ENCODE peak calls at places on chromosomes 13 and 19, in ten cellular contexts. One of them, this sample, is unnamed.

GRCh38 chr13:46211116-46211515 is 612 bp upstream of the LRRC63 start:
- DNase-seq in cardiac muscle cell: peak
- DNase-seq in brain microvascular endothelial cell: no peak
- DNase-seq in ovary: no peak
- DNase-seq in cardiac fibroblast: peak
- DNase-seq in right atrium auricular region: no peak
- DNase-seq in thoracic aorta: no peak
- DNase-seq in A549: peak
- DNase-seq in IMR-90: no peak
- DNase-seq in retinal pigment epithelial cell: no peak
- DNase-seq in this sample: no peak

GRCh38 chr13:93017493-93018112 is 209.0 kb upstream of the GPC6 start:
- DNase-seq in right atrium auricular region: no peak
- DNase-seq in IMR-90: no peak
- DNase-seq in brain microvascular endothelial cell: no peak
- DNase-seq in thoracic aorta: no peak
- DNase-seq in cardiac muscle cell: no peak
- DNase-seq in cardiac fibroblast: no peak
- DNase-seq in A549: no peak
- DNase-seq in retinal pigment epithelial cell: no peak
- DNase-seq in ovary: no peak
- DNase-seq in this sample: no peak

GRCh38 chr13:113116871-113117271 is 5.7 kb upstream of the F10 start:
- DNase-seq in retinal pigment epithelial cell: no peak
- DNase-seq in cardiac muscle cell: no peak
- DNase-seq in brain microvascular endothelial cell: no peak
- DNase-seq in ovary: no peak
- DNase-seq in thoracic aorta: no peak
- DNase-seq in cardiac fibroblast: no peak
- DNase-seq in right atrium auricular region: no peak
- DNase-seq in IMR-90: no peak
- DNase-seq in A549: no peak
- DNase-seq in this sample: no peak

GRCh38 chr13:47898080-47898479 is 103.0 kb downstream of the SUCLA2 start:
- DNase-seq in A549: no peak
- DNase-seq in retinal pigment epithelial cell: no peak
- DNase-seq in ovary: no peak
- DNase-seq in right atrium auricular region: no peak
- DNase-seq in IMR-90: no peak
- DNase-seq in thoracic aorta: no peak
- DNase-seq in brain microvascular endothelial cell: no peak
- DNase-seq in cardiac fibroblast: no peak
- DNase-seq in cardiac muscle cell: no peak
- DNase-seq in this sample: no peak

GRCh38 chr13:77016888-77017623 is 9.9 kb downstream of the FBXL3 start:
- DNase-seq in right atrium auricular region: no peak
- DNase-seq in thoracic aorta: no peak
- DNase-seq in cardiac muscle cell: no peak
- DNase-seq in IMR-90: no peak
- DNase-seq in A549: no peak
- DNase-seq in ovary: no peak
- DNase-seq in cardiac fibroblast: peak
- DNase-seq in brain microvascular endothelial cell: no peak
- DNase-seq in retinal pigment epithelial cell: no peak
- DNase-seq in this sample: no peak

GRCh38 chr19:48844472-48844871 is 8.2 kb upstream of the HSD17B14 start:
- DNase-seq in thoracic aorta: no peak
- DNase-seq in right atrium auricular region: no peak
- DNase-seq in retinal pigment epithelial cell: no peak
- DNase-seq in A549: peak
- DNase-seq in IMR-90: peak
- DNase-seq in ovary: no peak
- DNase-seq in cardiac muscle cell: peak
- DNase-seq in brain microvascular endothelial cell: no peak
- DNase-seq in cardiac fibroblast: peak
- DNase-seq in this sample: no peak

GRCh38 chr19:3679138-3679537 is 21.1 kb downstream of the PIP5K1C start:
- DNase-seq in brain microvascular endothelial cell: no peak
- DNase-seq in IMR-90: no peak
- DNase-seq in A549: no peak
- DNase-seq in right atrium auricular region: no peak
- DNase-seq in cardiac fibroblast: no peak
- DNase-seq in retinal pigment epithelial cell: no peak
- DNase-seq in ovary: no peak
- DNase-seq in thoracic aorta: no peak
- DNase-seq in cardiac muscle cell: no peak
- DNase-seq in this sample: no peak

GRCh38 chr19:6387372-6387771 is 5.6 kb downstream of the GTF2F1 start:
- DNase-seq in IMR-90: no peak
- DNase-seq in thoracic aorta: no peak
- DNase-seq in ovary: no peak
- DNase-seq in cardiac muscle cell: no peak
- DNase-seq in brain microvascular endothelial cell: no peak
- DNase-seq in cardiac fibroblast: no peak
- DNase-seq in A549: no peak
- DNase-seq in retinal pigment epithelial cell: no peak
- DNase-seq in right atrium auricular region: no peak
- DNase-seq in this sample: no peak

GRCh38 chr19:43561144-43561970 is 14.0 kb downstream of the XRCC1 start:
- DNase-seq in right atrium auricular region: no peak
- DNase-seq in cardiac muscle cell: no peak
- DNase-seq in ovary: no peak
- DNase-seq in cardiac fibroblast: no peak
- DNase-seq in A549: no peak
- DNase-seq in retinal pigment epithelial cell: no peak
- DNase-seq in brain microvascular endothelial cell: no peak
- DNase-seq in thoracic aorta: no peak
- DNase-seq in IMR-90: no peak
- DNase-seq in this sample: no peak

GRCh38 chr13:100363351-100363750 is 225.2 kb downstream of the GGACT start:
- DNase-seq in thoracic aorta: no peak
- DNase-seq in retinal pigment epithelial cell: peak
- DNase-seq in cardiac muscle cell: peak
- DNase-seq in ovary: no peak
- DNase-seq in cardiac fibroblast: peak
- DNase-seq in brain microvascular endothelial cell: peak
- DNase-seq in IMR-90: peak
- DNase-seq in right atrium auricular region: no peak
- DNase-seq in A549: peak
- DNase-seq in this sample: peak

GRCh38 chr13:50867641-50867952 is 24.1 kb upstream of the DLEU7 start:
- DNase-seq in cardiac muscle cell: no peak
- DNase-seq in right atrium auricular region: no peak
- DNase-seq in IMR-90: no peak
- DNase-seq in ovary: no peak
- DNase-seq in retinal pigment epithelial cell: no peak
- DNase-seq in brain microvascular endothelial cell: no peak
- DNase-seq in cardiac fibroblast: no peak
- DNase-seq in A549: no peak
- DNase-seq in thoracic aorta: no peak
- DNase-seq in this sample: no peak

GRCh38 chr19:15199652-15200574 is 882 bp downstream of the NOTCH3 start:
- DNase-seq in cardiac muscle cell: peak
- DNase-seq in thoracic aorta: no peak
- DNase-seq in retinal pigment epithelial cell: no peak
- DNase-seq in right atrium auricular region: no peak
- DNase-seq in brain microvascular endothelial cell: no peak
- DNase-seq in ovary: peak
- DNase-seq in IMR-90: peak
- DNase-seq in cardiac fibroblast: no peak
- DNase-seq in A549: no peak
- DNase-seq in this sample: no peak

GRCh38 chr19:15199219-15199651 is 1.6 kb downstream of the NOTCH3 start:
- DNase-seq in thoracic aorta: no peak
- DNase-seq in cardiac fibroblast: no peak
- DNase-seq in brain microvascular endothelial cell: no peak
- DNase-seq in right atrium auricular region: no peak
- DNase-seq in cardiac muscle cell: no peak
- DNase-seq in A549: no peak
- DNase-seq in ovary: no peak
- DNase-seq in IMR-90: no peak
- DNase-seq in retinal pigment epithelial cell: no peak
- DNase-seq in this sample: no peak

GRCh38 chr19:15200575-15201364 is at the start of gene NOTCH3:
- DNase-seq in right atrium auricular region: no peak
- DNase-seq in cardiac fibroblast: no peak
- DNase-seq in A549: no peak
- DNase-seq in retinal pigment epithelial cell: no peak
- DNase-seq in IMR-90: no peak
- DNase-seq in brain microvascular endothelial cell: no peak
- DNase-seq in thoracic aorta: no peak
- DNase-seq in ovary: no peak
- DNase-seq in cardiac muscle cell: no peak
- DNase-seq in this sample: no peak

GRCh38 chr19:15198006-15198356 is 2.8 kb downstream of the NOTCH3 start:
- DNase-seq in ovary: no peak
- DNase-seq in thoracic aorta: no peak
- DNase-seq in IMR-90: no peak
- DNase-seq in cardiac fibroblast: no peak
- DNase-seq in A549: peak
- DNase-seq in retinal pigment epithelial cell: no peak
- DNase-seq in brain microvascular endothelial cell: no peak
- DNase-seq in cardiac muscle cell: no peak
- DNase-seq in right atrium auricular region: no peak
- DNase-seq in this sample: no peak

GRCh38 chr19:15201374-15202023 is 704 bp upstream of the NOTCH3 start:
- DNase-seq in IMR-90: no peak
- DNase-seq in cardiac muscle cell: no peak
- DNase-seq in brain microvascular endothelial cell: no peak
- DNase-seq in right atrium auricular region: no peak
- DNase-seq in cardiac fibroblast: no peak
- DNase-seq in A549: no peak
- DNase-seq in thoracic aorta: no peak
- DNase-seq in retinal pigment epithelial cell: no peak
- DNase-seq in ovary: no peak
- DNase-seq in this sample: no peak
- H3K4me3 ChIP-seq in IMR-90: peak
- H3K4me3 ChIP-seq in cardiac muscle cell: no peak
- H3K4me3 ChIP-seq in brain microvascular endothelial cell: peak
- H3K4me3 ChIP-seq in right atrium auricular region: no peak
- H3K4me3 ChIP-seq in cardiac fibroblast: peak
- H3K4me3 ChIP-seq in A549: peak
- H3K4me3 ChIP-seq in thoracic aorta: peak
- H3K4me3 ChIP-seq in retinal pigment epithelial cell: peak
- H3K4me3 ChIP-seq in ovary: no peak
- H3K4me3 ChIP-seq in this sample: no peak

GRCh38 chr19:50959731-50960500 is 7.1 kb upstream of the KLK5 start:
- DNase-seq in right atrium auricular region: no peak
- DNase-seq in ovary: no peak
- DNase-seq in thoracic aorta: no peak
- DNase-seq in A549: peak
- DNase-seq in retinal pigment epithelial cell: no peak
- DNase-seq in brain microvascular endothelial cell: no peak
- DNase-seq in cardiac fibroblast: peak
- DNase-seq in cardiac muscle cell: peak
- DNase-seq in IMR-90: no peak
- DNase-seq in this sample: no peak
- H3K4me3 ChIP-seq in right atrium auricular region: no peak
- H3K4me3 ChIP-seq in ovary: no peak
- H3K4me3 ChIP-seq in thoracic aorta: no peak
- H3K4me3 ChIP-seq in A549: no peak
- H3K4me3 ChIP-seq in retinal pigment epithelial cell: no peak
- H3K4me3 ChIP-seq in brain microvascular endothelial cell: no peak
- H3K4me3 ChIP-seq in cardiac fibroblast: no peak
- H3K4me3 ChIP-seq in cardiac muscle cell: no peak
- H3K4me3 ChIP-seq in IMR-90: no peak
- H3K4me3 ChIP-seq in this sample: no peak

GRCh38 chr13:91623151-91623550 is 224.7 kb downstream of the GPC5 start:
- DNase-seq in IMR-90: no peak
- DNase-seq in right atrium auricular region: no peak
- DNase-seq in brain microvascular endothelial cell: no peak
- DNase-seq in cardiac fibroblast: no peak
- DNase-seq in cardiac muscle cell: no peak
- DNase-seq in ovary: no peak
- DNase-seq in retinal pigment epithelial cell: no peak
- DNase-seq in thoracic aorta: no peak
- DNase-seq in A549: no peak
- DNase-seq in this sample: no peak

GRCh38 chr13:91620670-91621141 is 222.3 kb downstream of the GPC5 start:
- DNase-seq in ovary: no peak
- DNase-seq in IMR-90: no peak
- DNase-seq in cardiac fibroblast: no peak
- DNase-seq in cardiac muscle cell: no peak
- DNase-seq in right atrium auricular region: no peak
- DNase-seq in retinal pigment epithelial cell: no peak
- DNase-seq in A549: no peak
- DNase-seq in brain microvascular endothelial cell: no peak
- DNase-seq in thoracic aorta: no peak
- DNase-seq in this sample: no peak

GRCh38 chr13:91618315-91618714 is 219.9 kb downstream of the GPC5 start:
- DNase-seq in cardiac fibroblast: no peak
- DNase-seq in right atrium auricular region: no peak
- DNase-seq in A549: no peak
- DNase-seq in thoracic aorta: no peak
- DNase-seq in cardiac muscle cell: no peak
- DNase-seq in ovary: no peak
- DNase-seq in brain microvascular endothelial cell: no peak
- DNase-seq in IMR-90: no peak
- DNase-seq in retinal pigment epithelial cell: no peak
- DNase-seq in this sample: no peak

DNA sequence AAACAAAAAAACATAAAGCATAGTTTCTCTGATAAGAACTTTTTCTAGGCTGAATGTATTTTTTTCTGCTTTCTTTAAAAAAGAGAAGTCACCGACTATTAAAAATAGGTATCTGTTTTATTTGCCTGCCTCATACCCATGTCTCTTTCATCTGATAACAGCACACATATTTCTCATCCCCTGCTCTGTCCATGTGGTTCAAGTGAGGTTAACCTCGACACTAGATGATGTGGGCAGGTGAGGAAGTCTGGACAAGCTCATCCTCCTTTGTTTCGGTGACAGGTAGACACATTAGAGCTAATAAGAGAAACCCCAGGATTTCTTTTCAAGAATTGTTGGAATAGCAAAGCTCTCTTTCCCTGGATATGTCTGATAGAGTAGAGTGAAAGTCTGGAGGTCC is 222.7 kb downstream of the GPC5 start:
- DNase-seq in cardiac muscle cell: no peak
- DNase-seq in retinal pigment epithelial cell: no peak
- DNase-seq in thoracic aorta: no peak
- DNase-seq in A549: no peak
- DNase-seq in ovary: no peak
- DNase-seq in right atrium auricular region: no peak
- DNase-seq in IMR-90: no peak
- DNase-seq in brain microvascular endothelial cell: no peak
- DNase-seq in cardiac fibroblast: no peak
- DNase-seq in this sample: no peak
- H3K4me3 ChIP-seq in cardiac muscle cell: no peak
- H3K4me3 ChIP-seq in retinal pigment epithelial cell: no peak
- H3K4me3 ChIP-seq in thoracic aorta: no peak
- H3K4me3 ChIP-seq in A549: no peak
- H3K4me3 ChIP-seq in ovary: no peak
- H3K4me3 ChIP-seq in right atrium auricular region: no peak
- H3K4me3 ChIP-seq in IMR-90: no peak
- H3K4me3 ChIP-seq in brain microvascular endothelial cell: no peak
- H3K4me3 ChIP-seq in cardiac fibroblast: no peak
- H3K4me3 ChIP-seq in this sample: no peak

DNA sequence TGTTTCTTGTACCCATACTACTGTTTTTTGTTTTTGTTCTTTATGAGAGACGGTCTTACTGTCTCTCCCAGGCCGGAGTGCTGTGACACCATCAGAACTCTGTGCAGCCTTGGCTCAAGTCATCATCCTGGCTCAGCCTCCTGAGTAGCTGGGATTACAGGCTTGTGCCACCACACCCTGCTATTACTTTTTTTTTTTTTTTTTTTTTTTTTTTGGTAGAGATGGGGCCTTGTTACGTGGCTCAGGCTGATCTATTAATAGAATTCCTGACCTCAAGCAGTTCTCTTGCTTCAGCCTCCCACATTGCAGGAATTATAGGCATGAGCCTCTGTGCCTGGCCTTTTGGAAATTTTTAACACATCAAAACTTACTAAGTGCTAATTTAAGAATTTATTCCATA is 2.9 kb upstream of the ZNF304 start:
- DNase-seq in right atrium auricular region: no peak
- DNase-seq in cardiac fibroblast: peak
- DNase-seq in cardiac muscle cell: peak
- DNase-seq in ovary: no peak
- DNase-seq in A549: no peak
- DNase-seq in IMR-90: peak
- DNase-seq in thoracic aorta: no peak
- DNase-seq in brain microvascular endothelial cell: no peak
- DNase-seq in retinal pigment epithelial cell: no peak
- DNase-seq in this sample: peak
- H3K4me3 ChIP-seq in right atrium auricular region: no peak
- H3K4me3 ChIP-seq in cardiac fibroblast: no peak
- H3K4me3 ChIP-seq in cardiac muscle cell: no peak
- H3K4me3 ChIP-seq in ovary: no peak
- H3K4me3 ChIP-seq in A549: no peak
- H3K4me3 ChIP-seq in IMR-90: no peak
- H3K4me3 ChIP-seq in thoracic aorta: no peak
- H3K4me3 ChIP-seq in brain microvascular endothelial cell: no peak
- H3K4me3 ChIP-seq in retinal pigment epithelial cell: no peak
- H3K4me3 ChIP-seq in this sample: no peak